ENCODE peak calls at places on chromosomes 4 and X, in five cellular contexts. K, F, C, H and L are unnamed samples.

GRCh38 chrX:106802063-106802387 is 448 bp upstream of the TBC1D8B start:
- DNase-seq in K (no peak), C (no peak), H (no peak), F (no peak), L (no peak)

GRCh38 chrX:74286950-74287349 is 17.0 kb upstream of the ZCCHC13 start:
- DNase-seq in C (no peak), H (no peak), K (no peak), F (no peak), L (no peak)

GRCh38 chr4:24032371-24032989 is 142.6 kb upstream of the PPARGC1A start:
- DNase-seq in C (no peak), H (no peak), K (peak; percentile 4), F (no peak), L (no peak)

GRCh38 chr4:77579406-77580076 is 26.1 kb upstream of the CXCL13 start:
- DNase-seq in H (no peak), C (no peak), K (no peak), F (peak; percentile 39), L (no peak)

GRCh38 chrX:154444001-154444754 is at the start of gene FAM50A:
- DNase-seq in C (peak; percentile 40), H (peak; percentile 93), F (no peak), K (peak; percentile 92), L (peak; percentile 42)

GRCh38 chr4:112888617-112889016 is 160.8 kb upstream of the ANK2 start:
- DNase-seq in K (no peak), C (no peak), F (no peak), H (no peak), L (no peak)

GRCh38 chr4:158778712-158779111 is 9.9 kb downstream of the FNIP2 start:
- DNase-seq in H (no peak), K (no peak), C (no peak), F (no peak), L (no peak)

GRCh38 chrX:78754917-78755316 is 7.4 kb downstream of the LPAR4 start:
- DNase-seq in H (no peak), C (no peak), K (no peak), F (no peak), L (no peak)

GRCh38 chrX:105894721-105895120 is 72.4 kb downstream of the NRK start:
- DNase-seq in K (no peak), H (no peak), C (no peak), F (no peak), L (no peak)

GRCh38 chr4:61202100-61202637 is 2.0 kb downstream of the ADGRL3 start:
- DNase-seq in C (no peak), F (no peak), H (peak; percentile 69), K (peak; percentile 60), L (no peak)

GRCh38 chrX:16573781-16574180 is 76.2 kb upstream of the S100G start:
- DNase-seq in C (no peak), F (no peak), K (no peak), H (no peak), L (no peak)

GRCh38 chr4:141731481-141731880 is 95.1 kb downstream of the IL15 start:
- DNase-seq in C (no peak), H (no peak), K (no peak), F (no peak), L (no peak)

GRCh38 chr4:56240554-56241190 is 146.6 kb downstream of the AASDH start:
- DNase-seq in F (no peak), C (no peak), H (no peak), K (peak; percentile 68), L (no peak)

GRCh38 chr4:92501456-92501855 is 197.7 kb downstream of the GRID2 start:
- DNase-seq in K (no peak), C (no peak), F (no peak), H (no peak), L (no peak)

GRCh38 chr4:35548921-35549320 is 695.4 kb downstream of the ARAP2 start:
- DNase-seq in C (no peak), H (no peak), K (no peak), F (no peak), L (no peak)

GRCh38 chr4:151744614-151745013 is 16.2 kb downstream of the GATB start:
- DNase-seq in C (peak; percentile 51), H (no peak), F (peak; percentile 79), K (no peak), L (no peak)

GRCh38 chr4:124523816-124524215 is 188.7 kb downstream of the ANKRD50 start:
- DNase-seq in F (no peak), H (no peak), C (no peak), K (no peak), L (no peak)

GRCh38 chr4:33924239-33924638 is 2320.1 kb downstream of the ARAP2 start:
- DNase-seq in C (peak; percentile 15), F (peak; percentile 82), H (peak; percentile 33), K (no peak), L (no peak)

GRCh38 chr4:123102897-123103489 is 180.6 kb upstream of the NUDT6 start:
- DNase-seq in H (no peak), F (peak; percentile 19), C (peak; percentile 52), K (peak; percentile 55), L (no peak)

GRCh38 chr4:8440491-8441311 is at the start of the genes ACOX3 and TRMT44:
- DNase-seq in F (peak; percentile 78), C (peak; percentile 96), K (peak; percentile 96), H (peak; percentile 97), L (peak; percentile 88)

GRCh38 chrX:85992811-85993229 is 54.5 kb downstream of the CHM start:
- DNase-seq in H (no peak), F (peak; percentile 7), C (peak; percentile 22), K (no peak), L (no peak)

GRCh38 chr4:106601519-106601918 is 232.9 kb upstream of the GIMD1 start:
- DNase-seq in F (no peak), C (no peak), K (no peak), H (no peak), L (no peak)

DNA sequence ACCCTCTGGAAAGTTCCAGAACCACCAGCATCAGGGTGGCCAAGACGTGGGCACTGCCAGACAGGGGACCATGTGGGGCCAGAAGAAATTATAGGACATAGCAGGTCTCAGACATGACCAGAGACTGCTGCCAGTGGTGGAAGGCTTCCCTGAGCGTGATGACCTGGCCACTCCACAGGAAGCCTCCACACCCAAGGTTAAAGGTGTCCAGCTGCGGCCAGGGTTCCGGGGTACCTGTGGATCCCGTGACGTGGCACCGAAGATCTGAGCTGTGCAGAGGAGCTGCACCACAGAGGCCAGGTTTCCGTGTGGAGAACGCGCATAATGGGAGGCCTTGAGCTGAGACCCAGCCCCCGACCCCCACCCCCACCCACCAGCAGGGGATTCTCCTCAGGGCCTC is 16.4 kb upstream of the CTBP1 start:
- DNase-seq in C (no peak), H (no peak), K (no peak), F (no peak), L (no peak)
- H3K4me3 ChIP-seq in C (no peak overlapping the region), H (no peak overlapping the region), K (no peak overlapping the region), F (no peak overlapping the region), L (no peak overlapping the region)

GRCh38 chr4:91488946-91489345 is 814.8 kb upstream of the GRID2 start:
- DNase-seq in H (no peak), F (no peak), C (no peak), K (no peak), L (no peak)
- TF ChIP-seq POLR2AphosphoS5 in H (no peak), F (no peak), C (no peak), K (no peak), L (no peak)

GRCh38 chrX:56812515-56813105 is 83.6 kb downstream of the NBDY start:
- DNase-seq in K (no peak), F (no peak), H (no peak), C (peak; percentile 4), L (no peak)
- H3K4me3 ChIP-seq in K (no peak overlapping the region), F (no peak overlapping the region), H (peak overlapping the region; percentile 37), C (no peak overlapping the region), L (no peak overlapping the region)

DNA sequence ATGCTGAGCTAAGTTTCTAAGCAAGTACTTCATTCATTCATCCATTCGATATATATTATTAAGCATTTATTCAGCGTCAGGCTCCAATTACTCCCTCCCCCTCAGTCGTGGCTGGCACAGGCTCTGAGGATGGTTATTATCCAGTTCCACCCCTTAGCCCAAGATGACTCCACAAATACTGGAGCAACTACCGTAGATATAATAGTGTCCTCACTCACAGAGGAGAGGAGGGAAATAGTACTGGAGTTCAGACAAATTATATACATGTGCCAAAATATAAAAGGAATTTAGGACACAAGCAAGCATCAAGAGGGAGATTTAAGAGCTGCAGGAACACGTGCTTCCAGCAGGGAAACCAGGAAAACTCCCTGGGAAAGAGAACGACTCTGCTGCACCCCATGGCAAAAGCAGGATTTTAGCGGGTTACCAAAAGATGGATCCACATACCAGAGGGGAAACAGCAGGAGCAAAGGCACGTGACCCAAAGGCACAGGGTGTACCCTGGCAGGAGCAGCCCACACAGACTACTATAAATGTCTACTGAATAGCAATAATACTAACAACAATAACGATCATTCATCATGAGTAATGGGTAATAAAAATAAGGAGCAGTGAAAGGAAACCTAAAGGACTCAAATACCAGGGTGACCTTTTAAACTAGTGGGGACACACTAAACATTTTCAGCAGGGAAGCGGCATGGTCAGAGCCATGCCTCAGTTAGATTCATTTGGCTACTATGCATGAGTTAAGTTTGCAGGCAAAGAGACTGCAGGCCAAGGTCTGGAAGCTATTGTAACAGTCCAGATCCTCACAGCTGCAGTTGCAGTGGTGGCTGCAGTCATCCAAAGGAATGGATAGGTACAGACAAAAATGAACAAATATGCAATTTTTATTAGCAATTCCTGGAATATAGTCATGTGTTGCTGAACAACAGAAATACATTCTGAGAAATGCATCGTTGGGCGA is 153.7 kb downstream of the APBB2 start:
- DNase-seq in K (no peak), F (no peak), H (no peak), C (no peak), L (no peak)
- TF ChIP-seq POLR2AphosphoS5 in K (no peak), F (no peak), H (no peak), C (no peak), L (no peak)

GRCh38 chr4:9994246-9994847 is 26.9 kb downstream of the SLC2A9 start:
- DNase-seq in F (no peak), H (no peak), C (no peak), K (no peak), L (no peak)
- H3K4me3 ChIP-seq in F (no peak overlapping the region), H (no peak overlapping the region), C (no peak overlapping the region), K (no peak overlapping the region), L (no peak overlapping the region)

GRCh38 chr4:147822128-147822527 is 90.2 kb downstream of the ARHGAP10 start:
- DNase-seq in K (no peak), F (no peak), C (peak; percentile 37), H (no peak), L (peak; percentile 78)
- TF ChIP-seq POLR2AphosphoS5 in K (no peak), F (no peak), C (no peak), H (no peak), L (peak; percentile 32)

GRCh38 chrX:70132244-70132643 is 1.0 kb upstream of the IGBP1 start:
- DNase-seq in H (no peak), F (no peak), K (no peak), C (no peak), L (no peak)
- H3K4me3 ChIP-seq in H (peak overlapping the region; percentile 79), F (peak overlapping the region; percentile 85), K (no peak overlapping the region), C (no peak overlapping the region), L (peak overlapping the region; percentile 78)

DNA sequence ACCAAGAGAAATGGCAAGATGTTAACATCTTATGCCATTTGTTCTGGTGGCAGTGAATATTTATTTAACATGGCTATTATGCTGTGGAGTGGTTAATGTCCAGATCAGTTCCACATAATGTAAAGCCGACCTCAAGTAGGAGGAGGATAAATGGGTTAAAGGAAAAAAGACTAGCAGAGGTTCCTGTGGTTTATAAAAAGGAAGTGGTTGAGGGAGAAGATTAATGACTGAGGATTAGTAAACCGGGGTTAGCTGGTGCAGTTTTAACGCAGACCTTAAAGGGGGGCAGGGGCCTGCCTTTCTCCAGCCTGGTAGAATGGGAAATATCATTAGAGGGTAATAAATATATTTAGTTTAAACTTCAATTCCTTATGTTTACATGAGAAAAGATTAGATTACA is 124.3 kb upstream of the LIMCH1 start:
- DNase-seq in K (no peak), H (no peak), F (no peak), C (peak; percentile 30), L (no peak)
- TF ChIP-seq POLR2AphosphoS5 in K (no peak), H (no peak), F (no peak), C (no peak), L (no peak)